ENCODE peak calls at places on chromosomes 5 and 9, in six cellular contexts. One of them, this sample, is unnamed.

GRCh38 chr9:135230386-135230765 is 142.9 kb downstream of the OLFM1 start:
- DNase-seq in AG04450: no peak
- DNase-seq in AG10803: no peak
- DNase-seq in body of pancreas: no peak
- DNase-seq in astrocyte of the spinal cord: no peak
- DNase-seq in AG09309: no peak
- DNase-seq in this sample: no peak

GRCh38 chr9:121774715-121775613 is 123.5 kb downstream of the DAB2IP start:
- DNase-seq in AG04450: no peak
- DNase-seq in AG10803: no peak
- DNase-seq in body of pancreas: no peak
- DNase-seq in astrocyte of the spinal cord: no peak
- DNase-seq in AG09309: no peak
- DNase-seq in this sample: no peak

GRCh38 chr9:89491688-89492087 is 6.2 kb downstream of the SEMA4D start:
- DNase-seq in AG04450: no peak
- DNase-seq in AG10803: no peak
- DNase-seq in body of pancreas: no peak
- DNase-seq in astrocyte of the spinal cord: no peak
- DNase-seq in AG09309: no peak
- DNase-seq in this sample: no peak

GRCh38 chr5:62649476-62650113 is 71.0 kb downstream of the LRRC70 start:
- DNase-seq in AG04450: no peak
- DNase-seq in AG10803: no peak
- DNase-seq in body of pancreas: no peak
- DNase-seq in astrocyte of the spinal cord: no peak
- DNase-seq in AG09309: no peak
- DNase-seq in this sample: no peak

GRCh38 chr5:154316223-154316967 is 125.9 kb downstream of the GALNT10 start:
- DNase-seq in AG04450: no peak
- DNase-seq in AG10803: no peak
- DNase-seq in body of pancreas: no peak
- DNase-seq in astrocyte of the spinal cord: no peak
- DNase-seq in AG09309: no peak
- DNase-seq in this sample: no peak

GRCh38 chr5:37789991-37790390 is 49.9 kb downstream of the GDNF start:
- DNase-seq in AG04450: no peak
- DNase-seq in AG10803: peak
- DNase-seq in body of pancreas: no peak
- DNase-seq in astrocyte of the spinal cord: no peak
- DNase-seq in AG09309: no peak
- DNase-seq in this sample: no peak

GRCh38 chr9:100427366-100428263 is 672 bp downstream of the MSANTD3 start:
- DNase-seq in AG04450: no peak
- DNase-seq in AG10803: peak
- DNase-seq in body of pancreas: peak
- DNase-seq in astrocyte of the spinal cord: peak
- DNase-seq in AG09309: no peak
- DNase-seq in this sample: no peak

GRCh38 chr5:115599502-115599901 is 2.8 kb downstream of the TICAM2 start:
- DNase-seq in AG04450: no peak
- DNase-seq in AG10803: peak
- DNase-seq in body of pancreas: no peak
- DNase-seq in astrocyte of the spinal cord: peak
- DNase-seq in AG09309: no peak
- DNase-seq in this sample: no peak

GRCh38 chr9:92671323-92671722 is 1.4 kb upstream of the IPPK start:
- DNase-seq in AG04450: peak
- DNase-seq in AG10803: peak
- DNase-seq in body of pancreas: peak
- DNase-seq in astrocyte of the spinal cord: peak
- DNase-seq in AG09309: no peak
- DNase-seq in this sample: peak

GRCh38 chr9:77276799-77277198 is 99.5 kb downstream of the VPS13A start:
- DNase-seq in AG04450: no peak
- DNase-seq in AG10803: no peak
- DNase-seq in body of pancreas: no peak
- DNase-seq in astrocyte of the spinal cord: no peak
- DNase-seq in AG09309: no peak
- DNase-seq in this sample: no peak

GRCh38 chr9:111959960-111960359 is 63.3 kb downstream of the UGCG start:
- DNase-seq in AG04450: no peak
- DNase-seq in AG10803: peak
- DNase-seq in body of pancreas: no peak
- DNase-seq in astrocyte of the spinal cord: peak
- DNase-seq in AG09309: no peak
- DNase-seq in this sample: peak

GRCh38 chr5:2393556-2393955 is 357.9 kb downstream of the IRX2 start:
- DNase-seq in AG04450: no peak
- DNase-seq in AG10803: no peak
- DNase-seq in body of pancreas: no peak
- DNase-seq in astrocyte of the spinal cord: no peak
- DNase-seq in AG09309: no peak
- DNase-seq in this sample: no peak

GRCh38 chr5:159441441-159441840 is 111.2 kb upstream of the IL12B start:
- DNase-seq in AG04450: no peak
- DNase-seq in AG10803: no peak
- DNase-seq in body of pancreas: no peak
- DNase-seq in astrocyte of the spinal cord: no peak
- DNase-seq in AG09309: no peak
- DNase-seq in this sample: no peak

GRCh38 chr9:96232539-96233241 is 69.3 kb downstream of the HSD17B3 start:
- DNase-seq in AG04450: peak
- DNase-seq in AG10803: peak
- DNase-seq in body of pancreas: peak
- DNase-seq in astrocyte of the spinal cord: peak
- DNase-seq in AG09309: peak
- DNase-seq in this sample: peak

GRCh38 chr5:74596930-74597329 is 43.6 kb downstream of the ENC1 start:
- DNase-seq in AG04450: no peak
- DNase-seq in AG10803: no peak
- DNase-seq in body of pancreas: no peak
- DNase-seq in astrocyte of the spinal cord: peak
- DNase-seq in AG09309: no peak
- DNase-seq in this sample: no peak

GRCh38 chr5:112844489-112844888 is 16.6 kb upstream of the SRP19 start:
- DNase-seq in AG04450: no peak
- DNase-seq in AG10803: no peak
- DNase-seq in body of pancreas: no peak
- DNase-seq in astrocyte of the spinal cord: no peak
- DNase-seq in AG09309: no peak
- DNase-seq in this sample: no peak

GRCh38 chr5:112848116-112848811 is 12.8 kb upstream of the SRP19 start:
- DNase-seq in AG04450: peak
- DNase-seq in AG10803: peak
- DNase-seq in body of pancreas: no peak
- DNase-seq in astrocyte of the spinal cord: peak
- DNase-seq in AG09309: peak
- DNase-seq in this sample: peak

GRCh38 chr5:112846556-112846955 is 14.5 kb upstream of the SRP19 start:
- DNase-seq in AG04450: no peak
- DNase-seq in AG10803: no peak
- DNase-seq in body of pancreas: no peak
- DNase-seq in astrocyte of the spinal cord: no peak
- DNase-seq in AG09309: no peak
- DNase-seq in this sample: no peak

GRCh38 chr5:112849912-112850311 is 11.2 kb upstream of the SRP19 start:
- DNase-seq in AG04450: no peak
- DNase-seq in AG10803: no peak
- DNase-seq in body of pancreas: no peak
- DNase-seq in astrocyte of the spinal cord: no peak
- DNase-seq in AG09309: no peak
- DNase-seq in this sample: no peak

GRCh38 chr5:112847306-112847705 is 13.8 kb upstream of the SRP19 start:
- DNase-seq in AG04450: no peak
- DNase-seq in AG10803: no peak
- DNase-seq in body of pancreas: no peak
- DNase-seq in astrocyte of the spinal cord: no peak
- DNase-seq in AG09309: no peak
- DNase-seq in this sample: no peak
- H3K4me3 ChIP-seq in AG04450: no peak
- H3K4me3 ChIP-seq in AG10803: no peak
- H3K4me3 ChIP-seq in body of pancreas: no peak
- H3K4me3 ChIP-seq in astrocyte of the spinal cord: no peak
- H3K4me3 ChIP-seq in AG09309: no peak
- H3K4me3 ChIP-seq in this sample: no peak

GRCh38 chr5:124736814-124737186 is 9.6 kb downstream of the ZNF608 start:
- DNase-seq in AG04450: no peak
- DNase-seq in AG10803: no peak
- DNase-seq in body of pancreas: no peak
- DNase-seq in astrocyte of the spinal cord: no peak
- DNase-seq in AG09309: no peak
- DNase-seq in this sample: no peak
- H3K4me3 ChIP-seq in AG04450: no peak
- H3K4me3 ChIP-seq in AG10803: no peak
- H3K4me3 ChIP-seq in body of pancreas: no peak
- H3K4me3 ChIP-seq in astrocyte of the spinal cord: no peak
- H3K4me3 ChIP-seq in AG09309: no peak
- H3K4me3 ChIP-seq in this sample: no peak

GRCh38 chr9:128788445-128788844 is 1.4 kb downstream of the TBC1D13 start:
- DNase-seq in AG04450: no peak
- DNase-seq in AG10803: no peak
- DNase-seq in body of pancreas: no peak
- DNase-seq in astrocyte of the spinal cord: no peak
- DNase-seq in AG09309: no peak
- DNase-seq in this sample: no peak
- H3K4me3 ChIP-seq in AG04450: peak
- H3K4me3 ChIP-seq in AG10803: peak
- H3K4me3 ChIP-seq in body of pancreas: no peak
- H3K4me3 ChIP-seq in astrocyte of the spinal cord: peak
- H3K4me3 ChIP-seq in AG09309: peak
- H3K4me3 ChIP-seq in this sample: peak

GRCh38 chr9:97982191-97982718 is 886 bp upstream of the ANP32B start:
- DNase-seq in AG04450: no peak
- DNase-seq in AG10803: no peak
- DNase-seq in body of pancreas: no peak
- DNase-seq in astrocyte of the spinal cord: no peak
- DNase-seq in AG09309: no peak
- DNase-seq in this sample: no peak
- H3K4me3 ChIP-seq in AG04450: peak
- H3K4me3 ChIP-seq in AG10803: peak
- H3K4me3 ChIP-seq in body of pancreas: peak
- H3K4me3 ChIP-seq in astrocyte of the spinal cord: peak
- H3K4me3 ChIP-seq in AG09309: peak
- H3K4me3 ChIP-seq in this sample: peak

GRCh38 chr9:33446507-33447403 is 638 bp downstream of the AQP3 start:
- DNase-seq in AG04450: peak
- DNase-seq in AG10803: peak
- DNase-seq in body of pancreas: peak
- DNase-seq in astrocyte of the spinal cord: peak
- DNase-seq in AG09309: no peak
- DNase-seq in this sample: peak
- H3K4me3 ChIP-seq in AG04450: peak
- H3K4me3 ChIP-seq in AG10803: peak
- H3K4me3 ChIP-seq in body of pancreas: peak
- H3K4me3 ChIP-seq in astrocyte of the spinal cord: peak
- H3K4me3 ChIP-seq in AG09309: peak
- H3K4me3 ChIP-seq in this sample: peak

DNA sequence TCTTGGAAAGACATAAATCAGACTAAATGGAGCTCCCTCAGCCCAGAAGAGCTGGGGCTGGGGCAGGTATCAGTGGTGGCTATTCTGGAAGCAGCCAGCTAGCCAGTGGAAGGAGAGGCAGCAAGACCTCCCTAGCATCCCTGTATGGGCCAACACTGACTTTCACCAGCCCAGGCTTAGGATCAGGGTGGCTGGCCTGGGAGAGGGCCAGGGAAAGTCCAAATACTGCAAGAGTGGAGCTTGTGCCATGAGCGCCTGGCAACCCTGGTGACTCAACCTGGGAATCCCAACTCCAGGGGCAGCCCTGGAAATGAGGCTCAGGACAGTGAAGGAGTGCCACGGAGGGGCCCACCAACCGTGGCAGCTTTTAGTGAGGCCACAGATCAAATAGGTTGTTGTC is 7.6 kb upstream of the IRF1 start:
- DNase-seq in AG04450: no peak
- DNase-seq in AG10803: peak
- DNase-seq in body of pancreas: peak
- DNase-seq in astrocyte of the spinal cord: no peak
- DNase-seq in AG09309: no peak
- DNase-seq in this sample: no peak
- H3K4me3 ChIP-seq in AG04450: peak
- H3K4me3 ChIP-seq in AG10803: no peak
- H3K4me3 ChIP-seq in body of pancreas: no peak
- H3K4me3 ChIP-seq in astrocyte of the spinal cord: no peak
- H3K4me3 ChIP-seq in AG09309: no peak
- H3K4me3 ChIP-seq in this sample: no peak

GRCh38 chr9:4743131-4743875 is 2.3 kb upstream of the AK3 start:
- DNase-seq in AG04450: no peak
- DNase-seq in AG10803: peak
- DNase-seq in body of pancreas: no peak
- DNase-seq in astrocyte of the spinal cord: peak
- DNase-seq in AG09309: no peak
- DNase-seq in this sample: no peak

GRCh38 chr9:4740623-4741364 is at the start of gene AK3:
- DNase-seq in AG04450: peak
- DNase-seq in AG10803: peak
- DNase-seq in body of pancreas: peak
- DNase-seq in astrocyte of the spinal cord: peak
- DNase-seq in AG09309: peak
- DNase-seq in this sample: peak

GRCh38 chr9:4740373-4740622 is 704 bp downstream of the AK3 start:
- DNase-seq in AG04450: no peak
- DNase-seq in AG10803: no peak
- DNase-seq in body of pancreas: no peak
- DNase-seq in astrocyte of the spinal cord: peak
- DNase-seq in AG09309: no peak
- DNase-seq in this sample: no peak

GRCh38 chr9:4741365-4742031 is 496 bp upstream of the AK3 start:
- DNase-seq in AG04450: no peak
- DNase-seq in AG10803: no peak
- DNase-seq in body of pancreas: peak
- DNase-seq in astrocyte of the spinal cord: no peak
- DNase-seq in AG09309: no peak
- DNase-seq in this sample: no peak

GRCh38 chr9:4742246-4742645 is 1.2 kb upstream of the AK3 start:
- DNase-seq in AG04450: no peak
- DNase-seq in AG10803: no peak
- DNase-seq in body of pancreas: no peak
- DNase-seq in astrocyte of the spinal cord: peak
- DNase-seq in AG09309: no peak
- DNase-seq in this sample: no peak
- H3K4me3 ChIP-seq in AG04450: peak
- H3K4me3 ChIP-seq in AG10803: no peak
- H3K4me3 ChIP-seq in body of pancreas: no peak
- H3K4me3 ChIP-seq in astrocyte of the spinal cord: no peak
- H3K4me3 ChIP-seq in AG09309: no peak
- H3K4me3 ChIP-seq in this sample: no peak

GRCh38 chr5:51389582-51390463 is 6.6 kb downstream of the ISL1 start:
- DNase-seq in AG04450: no peak
- DNase-seq in AG10803: no peak
- DNase-seq in body of pancreas: no peak
- DNase-seq in astrocyte of the spinal cord: no peak
- DNase-seq in AG09309: no peak
- DNase-seq in this sample: no peak
- H3K4me3 ChIP-seq in AG04450: no peak
- H3K4me3 ChIP-seq in AG10803: no peak
- H3K4me3 ChIP-seq in body of pancreas: no peak
- H3K4me3 ChIP-seq in astrocyte of the spinal cord: no peak
- H3K4me3 ChIP-seq in AG09309: no peak
- H3K4me3 ChIP-seq in this sample: peak

This sample was measured in skeletal muscle cell.